ENCODE peak calls at places on chromosomes 6 and 20, in five cellular contexts. One of them, this sample, is unnamed.

GRCh38 chr6:37871616-37872384 is 52.3 kb downstream of the ZFAND3 start:
- DNase-seq in trophoblast cell: peak; percentile 45
- DNase-seq in IMR-90: no peak
- DNase-seq in mesendoderm: peak; percentile 27
- DNase-seq in neuronal stem cell: no peak
- DNase-seq in this sample: no peak

GRCh38 chr20:23138682-23139081 is 52.6 kb upstream of the CD93 start:
- DNase-seq in mesendoderm: no peak
- DNase-seq in trophoblast cell: no peak
- DNase-seq in neuronal stem cell: no peak
- DNase-seq in IMR-90: no peak
- DNase-seq in this sample: no peak

GRCh38 chr6:1885576-1886003 is 275.9 kb downstream of the FOXC1 start:
- DNase-seq in IMR-90: no peak
- DNase-seq in neuronal stem cell: no peak
- DNase-seq in trophoblast cell: no peak
- DNase-seq in mesendoderm: no peak
- DNase-seq in this sample: no peak

GRCh38 chr6:150046943-150047342 is 21.6 kb upstream of the RAET1L start:
- DNase-seq in trophoblast cell: peak; percentile 79
- DNase-seq in mesendoderm: peak; percentile 16
- DNase-seq in IMR-90: no peak
- DNase-seq in neuronal stem cell: no peak
- DNase-seq in this sample: no peak

GRCh38 chr6:113664909-113665308 is 192.2 kb upstream of the MARCKS start:
- DNase-seq in mesendoderm: no peak
- DNase-seq in neuronal stem cell: no peak
- DNase-seq in trophoblast cell: no peak
- DNase-seq in IMR-90: no peak
- DNase-seq in this sample: no peak

GRCh38 chr6:140566706-140567330 is 1192.4 kb upstream of the CITED2 start:
- DNase-seq in mesendoderm: peak; percentile 11
- DNase-seq in trophoblast cell: no peak
- DNase-seq in neuronal stem cell: no peak
- DNase-seq in IMR-90: peak; percentile 72
- DNase-seq in this sample: no peak

GRCh38 chr6:133710826-133711225 is 178.1 kb upstream of the TCF21 start:
- DNase-seq in IMR-90: no peak
- DNase-seq in neuronal stem cell: no peak
- DNase-seq in trophoblast cell: no peak
- DNase-seq in mesendoderm: no peak
- DNase-seq in this sample: no peak

GRCh38 chr6:111061493-111061892 is 25.8 kb upstream of the SLC16A10 start:
- DNase-seq in IMR-90: peak; percentile 12
- DNase-seq in mesendoderm: peak; percentile 47
- DNase-seq in neuronal stem cell: no peak
- DNase-seq in trophoblast cell: no peak
- DNase-seq in this sample: no peak

GRCh38 chr6:34143196-34143883 is 2.5 kb downstream of the GRM4 start:
- DNase-seq in neuronal stem cell: no peak
- DNase-seq in trophoblast cell: no peak
- DNase-seq in mesendoderm: no peak
- DNase-seq in IMR-90: no peak
- DNase-seq in this sample: no peak

GRCh38 chr6:55734256-55734655 is 141.1 kb downstream of the BMP5 start:
- DNase-seq in IMR-90: no peak
- DNase-seq in trophoblast cell: peak; percentile 57
- DNase-seq in neuronal stem cell: no peak
- DNase-seq in mesendoderm: no peak
- DNase-seq in this sample: no peak

GRCh38 chr6:47741807-47742206 is 40.0 kb upstream of the OPN5 start:
- DNase-seq in trophoblast cell: no peak
- DNase-seq in IMR-90: no peak
- DNase-seq in mesendoderm: no peak
- DNase-seq in neuronal stem cell: no peak
- DNase-seq in this sample: no peak

GRCh38 chr6:127343753-127344659 is 597 bp upstream of the ECHDC1 start:
- DNase-seq in trophoblast cell: no peak
- DNase-seq in IMR-90: peak; percentile 79
- DNase-seq in mesendoderm: peak; percentile 55
- DNase-seq in neuronal stem cell: peak; percentile 3
- DNase-seq in this sample: no peak

GRCh38 chr6:75619230-75619899 is 17.7 kb downstream of the SENP6 start:
- DNase-seq in mesendoderm: no peak
- DNase-seq in IMR-90: peak; percentile 22
- DNase-seq in trophoblast cell: no peak
- DNase-seq in neuronal stem cell: no peak
- DNase-seq in this sample: no peak

GRCh38 chr6:43809417-43810305 is 39.6 kb downstream of the VEGFA start:
- DNase-seq in trophoblast cell: no peak
- DNase-seq in mesendoderm: peak; percentile 52
- DNase-seq in IMR-90: peak; percentile 97
- DNase-seq in neuronal stem cell: no peak
- DNase-seq in this sample: no peak

GRCh38 chr6:28632326-28632851 is 106.7 kb downstream of the GPX5 start:
- DNase-seq in mesendoderm: no peak
- DNase-seq in IMR-90: no peak
- DNase-seq in trophoblast cell: no peak
- DNase-seq in neuronal stem cell: no peak
- DNase-seq in this sample: no peak

GRCh38 chr6:157144861-157145260 is 178.5 kb downstream of the TMEM242 start:
- DNase-seq in IMR-90: no peak
- DNase-seq in neuronal stem cell: no peak
- DNase-seq in mesendoderm: no peak
- DNase-seq in trophoblast cell: no peak
- DNase-seq in this sample: no peak

GRCh38 chr20:22584922-22585785 is 782 bp upstream of the FOXA2 start:
- DNase-seq in mesendoderm: peak; percentile 63
- DNase-seq in trophoblast cell: no peak
- DNase-seq in neuronal stem cell: no peak
- DNase-seq in IMR-90: no peak
- DNase-seq in this sample: peak; percentile 55

GRCh38 chr6:76697585-76697984 is 625.1 kb upstream of the IMPG1 start:
- DNase-seq in IMR-90: peak; percentile 18
- DNase-seq in trophoblast cell: no peak
- DNase-seq in mesendoderm: peak; percentile 86
- DNase-seq in neuronal stem cell: no peak
- DNase-seq in this sample: no peak

GRCh38 chr6:24940311-24940917 is 4.7 kb upstream of the RIPOR2 start:
- DNase-seq in mesendoderm: no peak
- DNase-seq in neuronal stem cell: no peak
- DNase-seq in IMR-90: no peak
- DNase-seq in trophoblast cell: no peak
- DNase-seq in this sample: no peak

GRCh38 chr6:7138111-7138510 is 30.4 kb downstream of the RREB1 start:
- DNase-seq in IMR-90: no peak
- DNase-seq in mesendoderm: no peak
- DNase-seq in trophoblast cell: no peak
- DNase-seq in neuronal stem cell: no peak
- DNase-seq in this sample: no peak

GRCh38 chr6:16244869-16245451 is 6.6 kb downstream of the GMPR start:
- DNase-seq in trophoblast cell: no peak
- DNase-seq in IMR-90: peak; percentile 51
- DNase-seq in neuronal stem cell: no peak
- DNase-seq in mesendoderm: peak; percentile 68
- DNase-seq in this sample: no peak

GRCh38 chr6:1176595-1176994 is 135.3 kb upstream of the FOXQ1 start:
- DNase-seq in mesendoderm: no peak
- DNase-seq in IMR-90: no peak
- DNase-seq in trophoblast cell: no peak
- DNase-seq in neuronal stem cell: no peak
- DNase-seq in this sample: no peak

GRCh38 chr6:43628392-43629103 is 516 bp downstream of the GTPBP2 start:
- DNase-seq in mesendoderm: peak; percentile 78
- DNase-seq in neuronal stem cell: peak; percentile 44
- DNase-seq in IMR-90: peak; percentile 34
- DNase-seq in trophoblast cell: no peak
- DNase-seq in this sample: peak; percentile 75

DNA sequence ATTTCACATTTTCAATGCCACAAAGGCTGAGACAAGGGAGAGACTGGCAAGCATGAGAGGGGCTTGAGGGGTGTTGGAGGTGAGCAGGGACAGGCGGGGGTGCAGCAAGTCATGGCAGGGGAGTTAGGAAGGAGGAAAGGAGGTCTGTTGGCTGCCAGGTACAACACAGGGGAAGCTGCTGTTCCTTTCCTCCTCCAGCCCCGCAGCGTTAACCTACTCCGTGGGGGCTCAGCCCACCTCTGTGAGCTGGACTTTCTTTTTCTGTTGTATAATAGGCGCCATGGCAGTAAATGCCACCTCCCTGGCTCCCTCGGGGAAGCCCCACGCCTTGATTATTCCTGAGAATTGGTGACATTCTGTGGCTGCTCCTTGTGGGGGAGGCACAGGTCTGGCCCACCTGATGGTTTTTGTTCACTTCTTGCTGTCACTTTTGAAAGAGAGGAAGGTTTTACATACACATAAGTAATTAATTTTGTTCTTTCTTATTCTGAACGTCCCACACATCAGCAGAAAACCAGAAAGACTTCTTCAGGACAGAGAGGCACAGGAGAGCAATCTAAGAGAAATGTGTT is 293.2 kb downstream of the TSHZ2 start:
- DNase-seq in trophoblast cell: no peak
- DNase-seq in neuronal stem cell: no peak
- DNase-seq in IMR-90: no peak
- DNase-seq in mesendoderm: no peak
- DNase-seq in this sample: no peak
- H3K18ac ChIP-seq in trophoblast cell: no peak overlapping the region
- H3K18ac ChIP-seq in neuronal stem cell: no peak overlapping the region
- H3K18ac ChIP-seq in IMR-90: no peak overlapping the region
- H3K18ac ChIP-seq in mesendoderm: no peak overlapping the region
- H3K18ac ChIP-seq in this sample: no peak overlapping the region

GRCh38 chr6:79943133-79943532 is 4.2 kb downstream of the ELOVL4 start:
- DNase-seq in mesendoderm: peak; percentile 85
- DNase-seq in trophoblast cell: no peak
- DNase-seq in IMR-90: no peak
- DNase-seq in neuronal stem cell: no peak
- DNase-seq in this sample: no peak
- H3K18ac ChIP-seq in mesendoderm: no peak overlapping the region
- H3K18ac ChIP-seq in trophoblast cell: no peak overlapping the region
- H3K18ac ChIP-seq in IMR-90: no peak overlapping the region
- H3K18ac ChIP-seq in neuronal stem cell: no peak overlapping the region
- H3K18ac ChIP-seq in this sample: no peak overlapping the region

DNA sequence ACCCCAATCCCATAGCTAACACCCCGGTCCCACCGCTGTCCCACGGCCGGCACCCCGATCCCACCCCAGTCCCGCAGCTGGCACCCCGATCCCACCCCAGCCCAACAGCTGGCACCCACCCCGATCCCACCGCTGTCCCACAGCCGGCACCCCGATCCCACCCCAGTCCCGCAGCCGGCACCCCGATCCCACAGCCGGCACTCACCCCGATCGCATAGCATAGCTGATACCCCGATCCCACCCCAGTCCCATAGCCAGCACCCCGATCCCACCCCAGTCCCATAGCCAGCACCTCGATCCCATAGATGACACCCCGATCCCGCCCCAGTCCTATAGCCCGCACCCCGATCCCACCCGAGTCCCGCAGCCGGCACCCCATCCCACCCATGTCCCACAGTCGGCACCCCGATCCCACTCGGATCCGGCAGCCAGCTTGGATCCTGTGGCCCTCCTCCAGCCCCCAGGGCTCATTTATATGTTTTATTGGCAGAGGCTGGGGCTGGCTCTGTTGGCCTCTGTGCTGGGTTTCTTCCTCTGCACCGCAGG is 872 bp upstream of the GMEB2 start:
- DNase-seq in IMR-90: no peak
- DNase-seq in neuronal stem cell: no peak
- DNase-seq in mesendoderm: no peak
- DNase-seq in trophoblast cell: no peak
- DNase-seq in this sample: no peak
- H3K18ac ChIP-seq in IMR-90: no peak overlapping the region
- H3K18ac ChIP-seq in neuronal stem cell: no peak overlapping the region
- H3K18ac ChIP-seq in mesendoderm: no peak overlapping the region
- H3K18ac ChIP-seq in trophoblast cell: no peak overlapping the region
- H3K18ac ChIP-seq in this sample: no peak overlapping the region

GRCh38 chr20:45313065-45313695 is 5.1 kb upstream of the MATN4 start:
- DNase-seq in trophoblast cell: no peak
- DNase-seq in neuronal stem cell: no peak
- DNase-seq in IMR-90: no peak
- DNase-seq in mesendoderm: no peak
- DNase-seq in this sample: no peak

GRCh38 chr20:45309075-45309474 is 976 bp upstream of the MATN4 start:
- DNase-seq in IMR-90: no peak
- DNase-seq in trophoblast cell: no peak
- DNase-seq in neuronal stem cell: no peak
- DNase-seq in mesendoderm: no peak
- DNase-seq in this sample: peak; percentile 10

GRCh38 chr20:45313943-45314342 is 5.8 kb upstream of the MATN4 start:
- DNase-seq in trophoblast cell: no peak
- DNase-seq in mesendoderm: no peak
- DNase-seq in neuronal stem cell: no peak
- DNase-seq in IMR-90: no peak
- DNase-seq in this sample: no peak

GRCh38 chr20:45312241-45312640 is 4.1 kb upstream of the MATN4 start:
- DNase-seq in mesendoderm: no peak
- DNase-seq in trophoblast cell: no peak
- DNase-seq in neuronal stem cell: no peak
- DNase-seq in IMR-90: no peak
- DNase-seq in this sample: no peak

DNA sequence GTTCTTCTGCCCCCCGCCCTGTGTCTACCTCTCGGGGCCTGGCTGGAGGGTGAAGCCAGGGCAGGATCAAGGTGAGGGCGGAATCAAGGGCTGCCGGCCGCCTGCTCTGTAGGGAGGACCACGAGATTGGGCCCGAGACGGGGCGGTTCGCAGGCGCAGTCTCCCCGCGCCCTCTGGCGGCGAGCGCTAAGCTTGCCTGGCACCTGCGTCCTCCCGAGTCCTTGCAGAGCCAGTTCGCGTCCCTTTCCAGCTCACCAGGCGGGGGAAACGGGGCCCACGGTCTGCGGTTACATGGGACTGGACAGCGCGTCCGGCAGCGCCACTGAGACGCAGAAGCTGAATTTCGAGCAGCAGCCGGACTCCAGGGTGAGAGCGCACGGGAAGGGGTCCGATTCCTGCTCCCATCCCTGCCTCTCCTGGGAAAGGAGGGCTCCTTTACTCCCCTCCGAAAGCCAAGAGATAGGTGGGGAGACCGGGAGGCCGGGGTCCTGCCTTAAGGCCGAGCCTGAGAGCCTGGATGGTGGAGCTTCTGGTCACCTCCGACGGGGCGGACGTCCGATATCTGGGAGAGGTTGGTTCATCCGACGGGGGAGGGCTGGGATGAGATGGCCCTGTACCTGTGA is 3.6 kb upstream of the MATN4 start:
- DNase-seq in IMR-90: peak; percentile 42
- DNase-seq in mesendoderm: peak; percentile 82
- DNase-seq in neuronal stem cell: no peak
- DNase-seq in trophoblast cell: peak; percentile 48
- DNase-seq in this sample: peak; percentile 91
- H3K18ac ChIP-seq in IMR-90: no peak overlapping the region
- H3K18ac ChIP-seq in mesendoderm: no peak overlapping the region
- H3K18ac ChIP-seq in neuronal stem cell: peak overlapping the region; percentile 83
- H3K18ac ChIP-seq in trophoblast cell: no peak overlapping the region
- H3K18ac ChIP-seq in this sample: peak overlapping the region; percentile 45

This sample was measured in H9.